ENCODE peak calls at places on chromosomes 16 and 17, in four cellular contexts. U is A549, F is HepG2, R is K562. Y is an unnamed sample.

GRCh38 chr16:64416232-64417010 is 705.4 kb downstream of the CDH11 start:
- DNase-seq in U (no peak), F (no peak), R (no peak), Y (no peak)

GRCh38 chr17:72193395-72194106 is 72.7 kb downstream of the SOX9 start:
- DNase-seq in U (no peak), F (no peak), R (no peak), Y (no peak)

GRCh38 chr17:19766421-19767270 is 18.5 kb upstream of the ALDH3A1 start:
- DNase-seq in U (peak), F (peak), R (peak), Y (peak)

GRCh38 chr17:64133546-64134215 is 3.7 kb upstream of the ERN1 start:
- DNase-seq in U (peak), F (peak), R (peak), Y (no peak)

GRCh38 chr16:30774367-30775130 is 12.4 kb downstream of the RNF40 start:
- DNase-seq in U (no peak), F (no peak), R (no peak), Y (no peak)

GRCh38 chr16:3017262-3017805 is 649 bp downstream of the CLDN6 start:
- DNase-seq in U (no peak), F (no peak), R (no peak), Y (no peak)

GRCh38 chr17:50090971-50091950 is 3.9 kb upstream of the PDK2 start:
- DNase-seq in U (no peak), F (no peak), R (no peak), Y (no peak)

GRCh38 chr16:85781685-85782370 is 17.5 kb downstream of the EMC8 start:
- DNase-seq in U (no peak), F (peak), R (no peak), Y (no peak)

GRCh38 chr17:82882715-82883446 is 43.1 kb upstream of the ZNF750 start:
- DNase-seq in U (no peak), F (no peak), R (no peak), Y (no peak)

GRCh38 chr17:62653831-62654829 is 26.7 kb downstream of the MRC2 start:
- DNase-seq in U (no peak), F (no peak), R (peak), Y (no peak)

GRCh38 chr16:13510425-13511151 is 409.4 kb upstream of the ERCC4 start:
- DNase-seq in U (no peak), F (peak), R (peak), Y (no peak)

GRCh38 chr16:72536673-72537435 is 364.9 kb upstream of the PMFBP1 start:
- DNase-seq in U (no peak), F (no peak), R (no peak), Y (no peak)

GRCh38 chr17:64418506-64419339 is 28.1 kb upstream of the PECAM1 start:
- DNase-seq in U (peak), F (peak), R (peak), Y (no peak)

GRCh38 chr16:53785044-53785443 is 81.1 kb downstream of the FTO start:
- DNase-seq in U (no peak), F (no peak), R (no peak), Y (no peak)

GRCh38 chr17:29590979-29591736 is 1.7 kb upstream of the GIT1 start:
- DNase-seq in U (peak), F (peak), R (peak), Y (no peak)

GRCh38 chr16:46618516-46618915 is 2.7 kb downstream of the SHCBP1 start:
- DNase-seq in U (no peak), F (no peak), R (no peak), Y (no peak)

GRCh38 chr16:23807028-23807427 is 28.8 kb upstream of the PRKCB start:
- DNase-seq in U (no peak), F (no peak), R (no peak), Y (no peak)

GRCh38 chr17:81930142-81931125 is 2.9 kb upstream of the MAFG start:
- DNase-seq in U (no peak), F (no peak), R (no peak), Y (no peak)

GRCh38 chr16:66845080-66845410 is 831 bp downstream of the CA7 start:
- DNase-seq in U (no peak), F (no peak), R (no peak), Y (no peak)

GRCh38 chr16:50372611-50373344 is 4.0 kb upstream of the BRD7 start:
- DNase-seq in U (no peak), F (peak), R (no peak), Y (no peak)

GRCh38 chr16:75225092-75225491 is 6.3 kb downstream of the CTRB1 start:
- DNase-seq in U (no peak), F (no peak), R (no peak), Y (no peak)

GRCh38 chr16:48235058-48235555 is 9.0 kb upstream of the LONP2 start:
- DNase-seq in U (no peak), F (no peak), R (no peak), Y (no peak)

GRCh38 chr16:86508028-86508946 is 2.0 kb upstream of the FOXF1 start:
- DNase-seq in U (no peak), F (no peak), R (no peak), Y (no peak)

GRCh38 chr16:89864421-89864820 is 9.0 kb upstream of the TCF25 start:
- DNase-seq in U (no peak), F (no peak), R (no peak), Y (no peak)

GRCh38 chr16:51657844-51658243 is 506.8 kb upstream of the SALL1 start:
- DNase-seq in U (no peak), F (no peak), R (no peak), Y (no peak)

GRCh38 chr17:65345261-65346060 is 208.3 kb downstream of the RGS9 start:
- DNase-seq in U (no peak), F (no peak), R (no peak), Y (no peak)

GRCh38 chr16:3514621-3515020 is 13.8 kb downstream of the CLUAP1 start:
- DNase-seq in U (no peak), F (no peak), R (no peak), Y (no peak)

GRCh38 chr16:85129846-85130706 is 17.8 kb upstream of the CIBAR2 start:
- DNase-seq in U (no peak), F (no peak), R (no peak), Y (no peak)

GRCh38 chr17:57288753-57289121 is 32.4 kb downstream of the MSI2 start:
- DNase-seq in U (no peak), F (no peak), R (no peak), Y (no peak)

GRCh38 chr17:28949185-28950016 is 1.9 kb downstream of the PHF12 start:
- DNase-seq in U (peak), F (no peak), R (peak), Y (no peak)

GRCh38 chr17:67385122-67385988 is 8.3 kb downstream of the PITPNC1 start:
- DNase-seq in U (no peak), F (no peak), R (no peak), Y (no peak)

GRCh38 chr17:67390646-67391480 is 13.8 kb downstream of the PITPNC1 start:
- DNase-seq in U (peak), F (peak), R (no peak), Y (no peak)

GRCh38 chr17:67390006-67390645 is 13.0 kb downstream of the PITPNC1 start:
- DNase-seq in U (no peak), F (no peak), R (no peak), Y (no peak)

GRCh38 chr17:67388986-67389385 is 11.9 kb downstream of the PITPNC1 start:
- DNase-seq in U (no peak), F (no peak), R (no peak), Y (no peak)

GRCh38 chr17:67386965-67387551 is 10.0 kb downstream of the PITPNC1 start:
- DNase-seq in U (peak), F (peak), R (peak), Y (no peak)
- TF ChIP-seq CHD2 in U (no peak), F (no peak), R (no peak), Y (no peak)

GRCh38 chr16:61681124-61681523 is 355.1 kb downstream of the CDH8 start:
- DNase-seq in U (no peak), F (no peak), R (no peak), Y (no peak)
- TF ChIP-seq JUN in U (no peak), F (no peak), R (no peak), Y (no peak)

DNA sequence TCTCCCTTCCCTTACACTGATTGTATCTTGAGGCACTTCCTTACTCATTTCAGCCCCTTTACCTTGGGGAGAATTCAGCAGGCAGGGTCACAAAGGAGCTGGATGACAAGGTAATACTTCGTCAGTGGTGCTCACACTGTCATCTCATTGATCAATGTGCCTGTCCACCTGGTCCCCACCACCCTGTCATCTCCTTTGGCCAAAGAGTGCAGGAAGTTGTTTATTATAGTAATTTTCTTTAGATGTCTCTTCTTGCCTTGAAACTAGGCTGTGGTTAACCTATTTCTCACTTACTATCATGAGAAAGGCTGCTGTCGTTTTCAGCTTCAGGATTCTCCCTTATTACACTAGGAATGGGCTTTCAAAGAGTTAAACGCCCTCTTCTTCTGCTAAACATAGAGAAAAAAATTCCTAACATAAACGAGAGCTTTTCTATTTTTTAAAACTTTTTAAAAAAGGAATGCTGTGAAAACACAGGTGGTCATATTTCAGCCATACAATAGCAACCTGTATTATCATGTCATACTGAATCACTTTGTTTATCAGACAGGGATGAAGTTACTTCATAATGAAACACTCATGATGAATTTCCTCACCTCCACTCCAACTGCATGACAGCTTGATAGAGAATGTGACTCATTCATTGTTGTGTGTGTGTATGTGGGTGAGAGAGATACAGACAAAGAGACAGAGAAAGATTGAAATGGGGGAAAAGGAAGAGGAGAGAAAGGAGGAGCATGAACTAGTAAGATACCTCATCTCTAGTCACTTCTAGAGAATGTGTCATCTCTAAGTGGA is 108.8 kb downstream of the SYCE1L start:
- DNase-seq in U (peak), F (no peak), R (no peak), Y (no peak)
- TF ChIP-seq CHD2 in U (no peak), F (no peak), R (no peak), Y (no peak)

GRCh38 chr17:7014995-7015586 is 2.7 kb downstream of the RNASEK start:
- DNase-seq in U (no peak), F (no peak), R (no peak), Y (no peak)
- TF ChIP-seq JUN in U (no peak), F (no peak), R (no peak), Y (no peak)

GRCh38 chr16:9316615-9317014 is 225.2 kb downstream of the HAPSTR1 start:
- DNase-seq in U (no peak), F (peak), R (no peak), Y (no peak)
- TF ChIP-seq CHD2 in U (no peak), F (no peak), R (no peak), Y (no peak)

GRCh38 chr16:10170016-10170415 is 12.2 kb downstream of the GRIN2A start:
- DNase-seq in U (no peak), F (no peak), R (no peak), Y (no peak)

GRCh38 chr16:10168258-10168657 is 14.0 kb downstream of the GRIN2A start:
- DNase-seq in U (no peak), F (no peak), R (no peak), Y (no peak)

GRCh38 chr16:10169031-10169430 is 13.2 kb downstream of the GRIN2A start:
- DNase-seq in U (no peak), F (no peak), R (no peak), Y (no peak)

GRCh38 chr16:10171225-10171624 is 11.0 kb downstream of the GRIN2A start:
- DNase-seq in U (no peak), F (peak), R (no peak), Y (no peak)

DNA sequence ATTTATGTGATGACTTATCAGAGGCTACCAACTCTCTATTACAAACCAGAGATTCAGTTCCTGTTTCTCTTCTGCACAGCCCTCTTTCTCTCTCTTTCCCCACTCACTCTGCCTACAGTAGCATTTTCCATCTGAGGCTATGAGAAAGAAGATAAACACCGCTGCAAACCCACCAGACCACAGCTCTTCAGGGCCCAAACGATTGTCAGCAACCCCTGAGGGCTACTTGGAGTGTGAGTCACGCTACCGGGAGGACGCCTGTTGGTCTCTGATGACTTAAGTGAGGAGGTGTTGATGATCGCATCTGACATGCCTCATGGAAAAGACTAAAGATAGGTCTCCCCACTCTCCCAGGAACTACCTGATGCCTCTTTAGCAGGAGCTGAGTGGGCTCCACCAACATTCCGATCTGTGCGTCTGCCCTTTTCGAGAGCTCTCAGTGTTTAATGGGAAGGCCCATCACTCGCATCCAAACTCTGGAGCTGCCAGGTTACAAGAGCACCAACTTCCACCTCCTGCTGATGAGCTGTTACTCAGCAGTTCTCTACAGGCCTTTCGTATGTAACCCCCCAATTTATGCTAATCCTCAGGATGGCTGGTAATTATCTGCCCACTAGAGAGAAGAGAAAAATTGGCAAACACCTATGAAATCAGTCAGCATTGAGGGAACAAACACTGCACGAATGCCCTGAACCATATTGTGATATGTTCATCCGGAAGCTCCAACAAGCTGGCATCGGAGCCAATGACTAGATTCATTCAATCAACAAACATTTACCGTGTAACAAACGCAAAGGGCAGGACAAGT is 9.2 kb downstream of the GRIN2A start:
- DNase-seq in U (no peak), F (no peak), R (no peak), Y (no peak)
- TF ChIP-seq JUN in U (no peak), F (no peak), R (no peak), Y (no peak)

DNA sequence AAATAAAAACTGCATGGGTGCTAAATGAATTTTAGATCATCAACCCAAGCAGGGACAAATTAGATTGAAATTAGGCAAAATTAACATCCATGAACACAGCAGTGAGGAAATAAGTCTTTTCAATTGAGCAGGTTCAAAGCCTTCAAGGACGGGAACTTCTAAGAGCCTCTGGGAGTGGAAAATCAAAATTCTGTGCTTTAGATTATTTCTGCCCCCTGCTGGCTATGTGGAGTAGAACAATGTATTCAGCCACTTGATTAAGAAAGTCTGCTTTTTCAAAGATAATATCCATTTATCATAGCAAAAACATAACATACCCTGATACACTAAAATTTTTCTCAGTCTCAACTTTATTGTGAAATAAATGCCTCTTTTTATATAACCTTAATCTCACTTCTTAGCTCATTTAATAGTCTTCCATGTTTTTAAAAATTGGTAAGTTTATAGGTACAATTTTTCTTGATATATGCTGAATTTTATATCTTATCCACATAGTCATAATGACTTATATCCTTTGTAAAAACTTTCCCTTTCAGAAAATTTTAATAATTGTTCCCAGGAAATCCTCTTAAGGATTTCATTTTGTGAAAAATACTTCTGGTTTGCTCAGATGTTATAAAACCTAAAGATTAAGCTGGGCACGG is 28.1 kb upstream of the NOL11 start:
- DNase-seq in U (peak), F (peak), R (peak), Y (no peak)
- TF ChIP-seq CHD2 in U (no peak), F (no peak), R (no peak), Y (no peak)

DNA sequence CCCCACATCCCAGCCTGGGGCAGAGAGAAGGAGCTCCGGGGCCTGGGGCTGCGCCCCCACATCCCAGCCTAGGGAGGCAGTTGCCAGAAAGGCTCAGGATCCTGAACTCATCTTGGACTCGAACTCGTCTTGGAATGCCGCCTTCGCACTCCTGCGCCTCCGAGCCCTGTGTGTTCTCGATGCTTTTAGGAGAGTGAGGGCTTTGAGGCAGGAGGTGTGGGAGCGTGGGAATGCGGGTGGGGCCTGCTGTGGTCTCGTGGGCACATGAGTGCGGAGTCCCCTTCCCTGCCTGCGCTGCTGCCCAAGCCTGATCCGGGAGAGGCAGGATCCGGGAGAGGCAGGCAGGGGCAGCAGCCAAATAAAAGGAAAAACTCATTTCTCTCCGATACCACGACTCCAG is 1.2 kb downstream of the BHLHA9 start:
- DNase-seq in U (no peak), F (no peak), R (no peak), Y (no peak)
- TF ChIP-seq JUN in U (no peak), F (no peak), R (no peak), Y (no peak)

GRCh38 chr17:38691154-38691553 is 13.9 kb upstream of the MLLT6 start:
- DNase-seq in U (no peak), F (peak), R (no peak), Y (no peak)

GRCh38 chr17:38697061-38697820 is 7.8 kb upstream of the MLLT6 start:
- DNase-seq in U (no peak), F (no peak), R (no peak), Y (no peak)

DNA sequence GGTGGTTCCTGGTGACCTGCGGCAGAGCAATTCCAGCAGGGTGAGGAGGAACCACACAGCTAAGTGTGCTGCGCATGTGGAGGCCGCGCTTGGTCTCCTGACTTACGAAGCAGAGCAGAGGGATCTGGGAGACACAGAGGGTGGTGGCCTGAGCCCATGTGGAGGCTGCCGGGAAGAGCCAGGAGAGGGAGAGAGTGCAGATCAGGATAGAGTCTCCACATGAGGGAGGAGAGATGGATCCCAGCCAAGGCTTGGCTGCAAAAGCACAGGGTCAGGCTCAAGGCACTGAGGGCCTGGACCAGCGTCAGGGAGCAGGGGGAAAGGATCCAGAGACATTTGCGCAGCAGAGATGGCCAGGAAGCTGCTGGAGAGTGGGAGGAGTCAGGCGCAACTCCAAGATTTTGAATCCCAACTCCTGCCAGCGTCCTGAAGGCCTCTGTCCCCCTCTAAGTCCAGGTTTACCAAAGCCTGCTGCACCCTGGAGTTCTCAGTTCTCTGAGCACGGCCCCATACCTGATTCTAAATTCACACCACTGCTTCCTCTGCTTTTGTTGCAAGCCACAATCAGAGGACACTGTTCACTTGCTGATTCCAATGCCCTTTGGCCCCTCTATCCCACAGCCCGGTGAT is 11.3 kb upstream of the MLLT6 start:
- DNase-seq in U (no peak), F (peak), R (no peak), Y (no peak)
- TF ChIP-seq CHD2 in U (no peak), F (no peak), R (no peak), Y (no peak)

DNA sequence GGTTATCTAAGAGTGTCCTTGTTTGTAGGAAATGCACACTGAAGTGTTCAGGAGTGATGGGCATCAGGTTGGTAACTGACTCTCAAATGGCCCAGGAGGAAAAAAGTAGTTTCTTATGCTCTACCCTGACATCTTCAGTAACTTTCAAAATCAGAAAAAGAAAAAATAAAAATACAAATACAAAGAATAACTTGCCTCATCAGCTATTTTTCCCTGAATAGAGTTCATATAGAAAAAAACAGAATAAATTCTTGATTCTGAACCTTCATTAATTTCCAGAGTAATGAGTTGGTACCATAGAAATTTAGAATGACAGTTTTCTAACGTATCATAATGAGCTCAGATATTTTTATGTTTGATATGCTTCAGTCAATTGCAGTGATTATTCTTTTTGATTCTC is 27.2 kb upstream of the HYDIN start:
- DNase-seq in U (no peak), F (no peak), R (no peak), Y (no peak)
- TF ChIP-seq JUN in U (no peak), F (no peak), R (no peak), Y (no peak)

Y was measured in H1.